ENCODE peak calls at places on chromosome 1, in nine cellular contexts. Y is tibial artery, M is kidney, Z is cardiac muscle cell, W is heart left ventricle, A is MM.1S, L is left ventricle myocardium inferior, F is breast epithelium, V is SJSA1. H is an unnamed sample. For H3K4me1 and H3K36me3, the result is how much of the 10 kb centered on the place peaks cover.

GRCh38 chr1:219189942-219190341 is 16.3 kb downstream of the LYPLAL1 start:
- DNase-seq in L (no peak), F (no peak), A (no peak), Z (no peak), M (no peak), W (no peak), V (no peak), Y (no peak), H (no peak)

GRCh38 chr1:21553116-21553926 is 44.1 kb downstream of the ALPL start:
- DNase-seq in Z (no peak), M (no peak), W (no peak), L (no peak), F (no peak), Y (no peak), V (peak), A (no peak), H (no peak)

GRCh38 chr1:93448983-93449805 is 1.3 kb downstream of the FNBP1L start:
- DNase-seq in A (no peak), Z (peak), M (peak), W (no peak), Y (no peak), V (peak), L (no peak), F (peak), H (peak)

GRCh38 chr1:43978551-43979260 is at the start of gene B4GALT2:
- DNase-seq in A (peak), V (peak), L (peak), Z (peak), W (peak), M (no peak), Y (no peak), F (no peak), H (no peak)

GRCh38 chr1:175095978-175096611 is 28.5 kb downstream of the TNN start:
- DNase-seq in F (no peak), W (no peak), Z (no peak), A (no peak), L (no peak), V (no peak), Y (no peak), M (no peak), H (no peak)

GRCh38 chr1:91148641-91149069 is 126.8 kb upstream of the ZNF644 start:
- DNase-seq in W (no peak), M (no peak), Z (no peak), F (no peak), Y (no peak), L (no peak), A (no peak), V (no peak), H (no peak)

GRCh38 chr1:183205196-183205781 is 19.2 kb downstream of the LAMC2 start:
- DNase-seq in W (no peak), Z (no peak), F (peak), V (no peak), Y (peak), M (no peak), A (no peak), L (no peak), H (no peak)

GRCh38 chr1:43221256-43221778 is 48.5 kb upstream of the TMEM125 start:
- DNase-seq in W (no peak), L (no peak), V (no peak), A (peak), Y (no peak), M (no peak), F (no peak), Z (no peak), H (no peak)

GRCh38 chr1:22829001-22829989 is 118.7 kb downstream of the EPHB2 start:
- DNase-seq in V (no peak), W (no peak), M (peak), A (no peak), L (no peak), F (no peak), Z (peak), Y (no peak), H (no peak)

GRCh38 chr1:6485140-6485936 is 6.1 kb downstream of the PLEKHG5 start:
- DNase-seq in Y (no peak), Z (peak), W (no peak), A (no peak), M (no peak), L (no peak), F (no peak), V (no peak), H (no peak)

GRCh38 chr1:6485937-6486250 is 5.6 kb downstream of the PLEKHG5 start:
- DNase-seq in F (no peak), L (no peak), V (no peak), Y (no peak), W (no peak), M (no peak), Z (no peak), A (no peak), H (no peak)

GRCh38 chr1:6487804-6488484 is 3.5 kb downstream of the PLEKHG5 start:
- DNase-seq in M (no peak), Z (no peak), Y (no peak), A (no peak), F (no peak), L (no peak), W (no peak), V (no peak), H (no peak)

GRCh38 chr1:6484826-6485139 is 6.7 kb downstream of the PLEKHG5 start:
- DNase-seq in F (no peak), V (no peak), W (no peak), Z (no peak), Y (no peak), L (no peak), A (no peak), M (no peak), H (no peak)

DNA sequence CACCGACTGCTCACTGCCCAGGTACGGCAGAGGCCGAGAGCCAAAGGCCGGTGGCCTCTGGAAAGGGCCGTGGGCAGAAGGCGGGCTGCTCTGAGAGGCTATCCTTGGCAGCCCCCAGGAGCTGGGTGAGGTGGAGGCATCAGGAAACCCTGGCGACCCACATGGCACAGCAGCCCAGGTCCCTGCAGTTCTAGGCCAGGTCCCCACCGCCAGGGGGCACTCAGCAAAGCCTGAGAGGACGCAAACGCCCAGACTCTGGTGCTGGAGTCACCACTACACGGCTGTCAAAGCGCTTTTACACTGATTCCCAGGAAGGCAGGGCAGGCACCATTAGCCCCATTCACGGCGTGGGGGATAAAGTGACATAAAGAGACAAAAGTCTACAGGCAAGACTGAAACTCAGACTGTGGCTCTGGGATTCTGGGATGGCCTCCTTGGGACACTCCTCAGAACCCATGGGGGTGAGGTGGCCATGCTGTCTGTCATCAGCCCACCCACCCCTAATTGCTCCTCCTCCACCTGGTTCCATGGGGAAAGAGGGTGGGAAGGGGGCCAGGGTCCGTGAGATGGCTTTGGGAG is 4.9 kb downstream of the PLEKHG5 start:
- DNase-seq in M (peak), Y (peak), F (peak), Z (peak), A (peak), L (peak), V (peak), W (peak), H (peak)
- H3K4me3 ChIP-seq in M (no peak), Y (no peak), F (peak), Z (no peak), A (no peak), L (peak), V (no peak), W (no peak), H (no peak)

GRCh38 chr1:223834660-223835263 is 11.0 kb downstream of the TP53BP2 start:
- DNase-seq in F (no peak), V (peak), Z (no peak), A (no peak), Y (no peak), W (no peak), L (no peak), M (no peak), H (no peak)
- H3K4me1 ChIP-seq in F (under half), V (under half), Z (half or more), A (under half), Y (under half), W (under half), L (half or more), M (under half), H (half or more)

GRCh38 chr1:111183681-111184080 is 16.8 kb downstream of the DENND2D start:
- DNase-seq in F (no peak), Y (no peak), W (no peak), L (no peak), V (no peak), A (no peak), M (no peak), Z (no peak), H (no peak)
- H3K36me3 ChIP-seq in F (under half), Y (half or more), W (under half), L (half or more), V (under half), A (under half), M (under half), Z (under half), H (half or more)

GRCh38 chr1:37032660-37033354 is 1.5 kb downstream of the GRIK3 start:
- DNase-seq in M (no peak), A (no peak), Y (no peak), F (no peak), V (no peak), L (no peak), Z (no peak), W (no peak), H (no peak)
- H3K4me3 ChIP-seq in M (no peak), A (no peak), Y (no peak), F (peak), V (no peak), L (peak), Z (peak), W (no peak), H (no peak)

GRCh38 chr1:226571901-226572300 is 23.3 kb downstream of the STUM start:
- DNase-seq in F (no peak), V (no peak), Y (peak), M (no peak), W (no peak), L (no peak), Z (no peak), A (no peak), H (no peak)
- H3K4me1 ChIP-seq in F (under half), V (under half), Y (under half), M (under half), W (under half), L (under half), Z (under half), A (under half), H (under half)

GRCh38 chr1:200030791-200031190 is 3.3 kb downstream of the NR5A2 start:
- DNase-seq in Y (no peak), A (no peak), M (no peak), F (no peak), W (no peak), V (no peak), Z (no peak), L (no peak), H (no peak)
- H3K36me3 ChIP-seq in Y (under half), A (under half), M (under half), F (under half), W (under half), V (under half), Z (under half), L (under half), H (under half)

GRCh38 chr1:205612104-205612503 is 19.7 kb downstream of the ELK4 start:
- DNase-seq in M (no peak), V (no peak), W (no peak), L (no peak), Z (no peak), F (no peak), Y (no peak), A (no peak), H (no peak)

GRCh38 chr1:205615789-205616188 is 16.0 kb downstream of the ELK4 start:
- DNase-seq in V (no peak), W (no peak), M (no peak), Y (no peak), F (no peak), L (no peak), A (no peak), Z (no peak), H (no peak)

GRCh38 chr1:205612556-205612955 is 19.3 kb downstream of the ELK4 start:
- DNase-seq in A (no peak), M (no peak), Y (no peak), W (no peak), V (no peak), Z (no peak), L (no peak), F (no peak), H (no peak)

GRCh38 chr1:205616563-205617293 is 15.1 kb downstream of the ELK4 start:
- DNase-seq in L (no peak), F (no peak), Z (no peak), A (no peak), W (no peak), V (no peak), Y (no peak), M (no peak), H (no peak)

DNA sequence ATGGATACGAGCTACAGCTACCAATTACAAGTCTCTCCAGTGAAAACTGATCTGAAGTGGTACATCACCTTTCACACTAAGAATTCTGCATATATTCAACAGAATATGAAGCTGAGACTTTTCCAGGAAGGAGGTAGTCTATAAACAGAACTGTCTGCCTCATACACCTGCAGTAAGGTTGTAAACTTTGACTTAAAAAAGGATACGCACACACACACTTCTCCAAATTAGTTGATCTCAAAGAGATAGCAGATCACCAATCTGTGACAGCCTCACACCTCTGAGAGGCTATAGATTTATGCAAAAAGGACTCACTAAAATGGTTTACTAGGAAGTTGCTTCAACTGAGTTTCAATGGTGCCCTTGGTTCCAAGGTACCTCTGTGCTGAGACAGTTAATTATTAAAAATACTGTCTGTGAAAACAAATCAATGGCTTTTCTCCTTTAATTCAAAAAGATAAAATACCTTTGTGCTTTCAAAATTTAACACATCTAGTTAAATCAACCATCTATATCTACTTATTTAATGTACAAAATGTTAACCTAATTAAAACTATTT is 17.9 kb downstream of the ELK4 start:
- DNase-seq in M (no peak), L (no peak), Z (no peak), V (no peak), Y (no peak), W (no peak), F (no peak), A (no peak), H (no peak)
- H3K4me3 ChIP-seq in M (no peak), L (no peak), Z (no peak), V (no peak), Y (no peak), W (no peak), F (no peak), A (no peak), H (no peak)

DNA sequence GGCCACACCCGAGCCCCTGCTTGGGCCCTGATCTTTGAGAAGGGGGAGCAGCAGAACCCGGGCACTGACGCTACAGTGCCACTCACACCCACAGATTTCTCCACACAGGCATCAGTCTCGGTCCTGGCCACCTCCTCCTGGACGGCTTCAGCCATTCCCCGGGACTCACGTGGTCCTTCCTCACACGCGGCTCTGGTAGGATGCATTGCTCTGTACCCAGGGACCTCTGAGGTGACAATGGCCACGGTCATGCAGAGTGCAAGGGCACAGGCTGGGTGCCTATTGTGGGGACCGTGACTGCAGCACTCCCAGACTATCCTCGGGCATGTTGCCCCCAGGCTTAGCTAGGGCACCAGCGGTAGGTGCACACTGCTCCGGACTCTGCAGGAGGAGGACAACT is 11.8 kb upstream of the ZNF670 start:
- DNase-seq in M (no peak), Y (no peak), F (no peak), A (no peak), L (no peak), W (no peak), V (no peak), Z (no peak), H (no peak)
- H3K4me1 ChIP-seq in M (under half), Y (under half), F (under half), A (under half), L (under half), W (under half), V (under half), Z (under half), H (under half)

GRCh38 chr1:39850606-39851216 is 32.6 kb downstream of the TRIT1 start:
- DNase-seq in L (no peak), F (peak), Z (no peak), M (no peak), W (no peak), Y (no peak), A (no peak), V (no peak), H (no peak)
- H3K36me3 ChIP-seq in L (under half), F (under half), Z (under half), M (under half), W (under half), Y (under half), A (under half), V (half or more), H (under half)